ENCODE peak calls at places on chromosomes 3 and 15, in five cellular contexts. P, I, Z, X and O are unnamed samples.

GRCh38 chr3:73622135-73622534 is 2.6 kb downstream of the PDZRN3 start:
- DNase-seq in X (no peak), Z (no peak), P (no peak), I (peak; percentile 3), O (no peak)

GRCh38 chr3:66991478-66991877 is 6.6 kb upstream of the KBTBD8 start:
- DNase-seq in X (no peak), I (no peak), Z (no peak), P (no peak), O (no peak)

GRCh38 chr3:10992017-10992945 is at the start of gene SLC6A1:
- DNase-seq in I (no peak), X (peak; percentile 83), P (peak; percentile 60), Z (no peak), O (peak; percentile 67)

GRCh38 chr3:17013050-17013449 is 128.3 kb downstream of the PLCL2 start:
- DNase-seq in Z (no peak), X (no peak), I (no peak), P (no peak), O (no peak)

GRCh38 chr3:158808697-158809096 is 6.8 kb downstream of the MFSD1 start:
- DNase-seq in I (no peak), X (no peak), P (no peak), Z (no peak), O (no peak)

GRCh38 chr15:74396445-74397238 is 29.2 kb upstream of the CYP11A1 start:
- DNase-seq in P (no peak), I (peak; percentile 84), Z (peak; percentile 93), X (no peak), O (no peak)

GRCh38 chr3:30498587-30498967 is 107.8 kb upstream of the TGFBR2 start:
- DNase-seq in P (no peak), I (peak; percentile 79), X (no peak), Z (no peak), O (no peak)

GRCh38 chr15:55289011-55289572 is 521 bp downstream of the RAB27A start:
- DNase-seq in Z (no peak), X (peak; percentile 60), I (peak; percentile 21), P (peak; percentile 12), O (no peak)

GRCh38 chr15:43877371-43877770 is 50.6 kb downstream of the WDR76 start:
- DNase-seq in P (no peak), I (peak; percentile 27), Z (no peak), X (no peak), O (no peak)

GRCh38 chr15:84400820-84401219 is 165.2 kb downstream of the GOLGA6L4 start:
- DNase-seq in I (no peak), X (peak; percentile 33), P (no peak), Z (no peak), O (no peak)

GRCh38 chr15:74317820-74318375 is 49.5 kb downstream of the CYP11A1 start:
- DNase-seq in P (no peak), X (no peak), Z (no peak), I (no peak), O (no peak)

GRCh38 chr3:37511357-37511970 is 337.1 kb upstream of the LRRFIP2 start:
- DNase-seq in I (no peak), X (no peak), P (no peak), Z (no peak), O (no peak)

GRCh38 chr3:31960793-31961431 is 20.1 kb downstream of the OSBPL10 start:
- DNase-seq in X (peak; percentile 48), P (no peak), Z (no peak), I (peak; percentile 82), O (no peak)

GRCh38 chr3:183497313-183497712 is 58.2 kb downstream of the KLHL6 start:
- DNase-seq in X (no peak), I (no peak), P (no peak), Z (no peak), O (no peak)

GRCh38 chr3:74122281-74122680 is 492.2 kb downstream of the CNTN3 start:
- DNase-seq in X (no peak), Z (no peak), I (no peak), P (no peak), O (no peak)

GRCh38 chr3:113212155-113212844 is 943 bp downstream of the BOC start:
- DNase-seq in Z (no peak), I (no peak), X (peak; percentile 75), P (no peak), O (no peak)

GRCh38 chr3:83354205-83354604 is 1592.8 kb upstream of the GBE1 start:
- DNase-seq in I (no peak), X (no peak), P (no peak), Z (no peak), O (no peak)

GRCh38 chr3:110391640-110392395 is 679.8 kb upstream of the NECTIN3 start:
- DNase-seq in X (no peak), I (no peak), P (no peak), Z (no peak), O (no peak)

GRCh38 chr3:48411606-48412374 is 18.1 kb downstream of the PLXNB1 start:
- DNase-seq in Z (no peak), X (no peak), I (no peak), P (no peak), O (no peak)

GRCh38 chr15:99682455-99682854 is 50.8 kb downstream of the LYSMD4 start:
- DNase-seq in I (no peak), P (no peak), X (no peak), Z (no peak), O (no peak)

GRCh38 chr3:157079677-157080369 is 80.1 kb downstream of the CCNL1 start:
- DNase-seq in P (no peak), I (no peak), X (peak; percentile 27), Z (no peak), O (no peak)

GRCh38 chr3:31382856-31383255 is 149.9 kb upstream of the STT3B start:
- DNase-seq in P (no peak), Z (no peak), X (no peak), I (no peak), O (no peak)

GRCh38 chr3:54578417-54578816 is 349.4 kb downstream of the LRTM1 start:
- DNase-seq in X (no peak), I (no peak), P (no peak), Z (no peak), O (no peak)

GRCh38 chr3:142563491-142563997 is 15.0 kb downstream of the ATR start:
- DNase-seq in X (no peak), P (no peak), Z (no peak), I (no peak), O (no peak)

GRCh38 chr3:142568393-142569017 is 10.0 kb downstream of the ATR start:
- DNase-seq in I (no peak), P (no peak), Z (no peak), X (peak; percentile 80), O (no peak)

GRCh38 chr3:142560118-142560517 is 18.4 kb downstream of the ATR start:
- DNase-seq in Z (no peak), X (no peak), P (no peak), I (no peak), O (no peak)

DNA sequence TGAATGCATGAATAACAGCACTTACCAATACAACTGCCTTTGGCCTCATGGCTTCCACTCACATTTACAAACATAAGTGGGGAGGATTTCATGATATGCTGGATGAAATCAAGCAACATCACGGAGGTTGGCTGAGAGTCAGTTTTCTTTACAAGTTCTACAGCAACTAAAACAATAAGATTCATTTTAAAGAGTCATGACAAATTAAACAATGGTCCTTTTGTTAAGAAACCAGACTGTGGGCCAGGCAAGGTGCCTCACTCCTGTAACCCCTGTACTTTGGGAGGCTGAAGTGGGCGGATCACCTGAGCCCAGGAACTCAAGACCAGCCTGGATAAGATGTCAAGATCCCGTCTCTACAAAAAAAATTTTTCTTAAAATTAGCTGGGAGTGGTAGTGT is 12.4 kb downstream of the ATR start:
- DNase-seq in I (no peak), Z (no peak), X (no peak), P (no peak), O (no peak)
- TF ChIP-seq SUZ12 in I (no peak), Z (no peak), X (no peak), P (no peak), O (no peak)

DNA sequence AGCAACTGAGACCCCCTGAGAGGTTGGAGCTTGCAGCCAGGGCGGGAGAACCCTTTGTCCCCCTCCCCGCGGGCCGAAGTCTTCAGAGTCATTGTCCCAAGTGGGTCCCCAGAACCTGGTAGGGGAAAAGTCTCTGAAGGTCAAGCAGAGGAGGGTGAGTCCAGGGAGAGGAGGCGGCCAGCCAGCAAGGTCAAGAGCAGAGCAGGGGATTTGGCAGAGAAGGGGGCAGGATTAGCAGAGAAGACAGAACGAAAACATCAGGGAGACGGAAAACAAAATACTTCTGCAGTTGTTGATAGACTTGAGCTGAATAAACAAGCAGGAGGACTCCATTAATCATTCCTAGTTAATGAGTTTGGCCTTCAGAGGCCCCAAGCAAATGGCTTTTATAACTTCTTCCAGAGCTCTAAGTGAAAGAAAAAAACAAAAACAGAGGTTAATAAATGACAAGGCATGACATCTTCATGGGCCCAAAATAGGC is 66.7 kb downstream of the GRIP2 start:
- DNase-seq in X (no peak), P (no peak), I (no peak), Z (no peak), O (no peak)
- TF ChIP-seq SUZ12 in X (no peak), P (no peak), I (no peak), Z (no peak), O (no peak)

DNA sequence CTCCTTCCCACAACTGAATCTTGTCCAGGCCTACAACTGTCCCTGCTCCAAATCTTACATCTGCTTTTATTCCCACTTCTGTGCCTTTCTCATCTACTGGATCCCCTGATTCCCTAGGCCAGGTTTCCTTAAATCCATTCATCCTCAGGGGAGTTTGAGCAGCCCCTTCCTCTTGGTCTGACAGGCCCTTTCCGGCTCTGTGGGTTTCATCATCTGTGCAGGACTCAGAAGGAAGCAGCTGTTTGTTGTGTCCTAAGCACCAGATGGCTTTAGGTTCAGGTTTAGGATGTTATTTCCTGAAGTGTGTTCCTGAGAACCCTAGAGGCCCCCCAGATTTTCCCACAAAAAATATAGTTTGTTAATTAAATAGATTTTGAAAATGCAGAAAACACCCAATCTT is 127.9 kb upstream of the IL12A start:
- DNase-seq in I (no peak), P (no peak), Z (no peak), X (no peak), O (no peak)
- TF ChIP-seq SUZ12 in I (no peak), P (no peak), Z (no peak), X (no peak), O (no peak)

GRCh38 chr3:44110643-44111042 is 131.0 kb upstream of the TOPAZ1 start:
- DNase-seq in Z (no peak), P (no peak), X (no peak), I (no peak), O (no peak)
- TF ChIP-seq SUZ12 in Z (no peak), P (no peak), X (no peak), I (no peak), O (no peak)

DNA sequence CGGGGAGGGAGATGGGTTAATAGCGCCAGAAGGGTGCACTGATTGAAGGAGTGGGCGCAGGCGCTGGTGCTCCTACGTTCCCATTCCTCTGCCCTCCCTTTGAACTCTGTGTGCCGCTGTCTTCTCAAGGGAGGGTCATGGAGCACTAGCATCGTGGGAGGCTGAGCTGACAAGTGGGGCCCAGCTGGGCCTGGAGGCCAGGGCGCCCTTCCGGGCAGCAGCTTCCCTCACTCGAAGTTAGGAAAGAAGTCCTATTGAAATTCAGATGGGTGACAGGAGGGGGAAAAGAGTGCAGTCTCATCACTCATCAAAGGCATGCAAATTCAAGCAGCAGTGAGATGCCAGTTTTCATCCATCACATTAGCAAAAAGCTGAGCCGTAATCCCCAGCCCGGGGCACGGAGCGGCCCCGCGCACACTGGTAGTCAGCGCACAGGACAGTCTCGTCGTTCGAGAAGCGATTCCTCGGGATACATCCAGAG is 128.2 kb downstream of the LRRK1 start:
- DNase-seq in I (no peak), Z (no peak), X (peak; percentile 53), P (no peak), O (peak; percentile 77)
- TF ChIP-seq SUZ12 in I (no peak), Z (no peak), X (no peak), P (no peak), O (no peak)

GRCh38 chr15:31344824-31345605 is 18.4 kb downstream of the KLF13 start:
- DNase-seq in Z (no peak), P (no peak), X (no peak), I (no peak), O (no peak)
- TF ChIP-seq SUZ12 in Z (no peak), P (no peak), X (no peak), I (no peak), O (no peak)

GRCh38 chr3:141410408-141410807 is 42.1 kb downstream of the ZBTB38 start:
- DNase-seq in I (no peak), Z (no peak), X (no peak), P (no peak), O (no peak)
- TF ChIP-seq SUZ12 in I (no peak), Z (no peak), X (no peak), P (no peak), O (no peak)